ENCODE peak calls at places on chromosomes 2 and 18, in four cellular contexts. X is WTC11, S is HepG2, I is K562. L is an unnamed sample.

GRCh38 chr2:20542761-20543578 is 96.1 kb downstream of the RHOB start:
- DNase-seq in X (no peak), S (no peak), I (no peak), L (no peak)

GRCh38 chr18:39788395-39788794 is 2166.6 kb upstream of the PIK3C3 start:
- DNase-seq in X (no peak), S (no peak), I (no peak), L (no peak)

GRCh38 chr2:2662037-2662846 is 331.2 kb upstream of the MYT1L start:
- DNase-seq in X (no peak), S (no peak), I (no peak), L (no peak)

GRCh38 chr2:103809946-103810345 is 1044.0 kb upstream of the POU3F3 start:
- DNase-seq in X (no peak), S (no peak), I (no peak), L (no peak)

GRCh38 chr2:241271641-241272297 is 43.7 kb downstream of the HDLBP start:
- DNase-seq in X (peak), S (peak), I (peak), L (peak)

GRCh38 chr2:86825728-86826386 is 35.1 kb upstream of the CD8A start:
- DNase-seq in X (no peak), S (no peak), I (no peak), L (no peak)

GRCh38 chr2:18214936-18215335 is 336.5 kb downstream of the KCNS3 start:
- DNase-seq in X (no peak), S (no peak), I (no peak), L (no peak)

GRCh38 chr2:36058953-36059352 is 296.6 kb upstream of the CRIM1 start:
- DNase-seq in X (no peak), S (no peak), I (no peak), L (no peak)

GRCh38 chr2:219452361-219453317 is 18.0 kb downstream of the SPEG start:
- DNase-seq in X (peak), S (no peak), I (peak), L (peak)

GRCh38 chr2:110206056-110206455 is 1.2 kb upstream of the NPHP1 start:
- DNase-seq in X (no peak), S (no peak), I (peak), L (peak)

GRCh38 chr2:39419282-39420223 is 17.5 kb downstream of the MAP4K3 start:
- DNase-seq in X (no peak), S (no peak), I (no peak), L (no peak)

GRCh38 chr2:129069875-129070594 is 751.4 kb upstream of the HS6ST1 start:
- DNase-seq in X (no peak), S (peak), I (no peak), L (no peak)

GRCh38 chr2:113760400-113760799 is 4.0 kb upstream of the SLC35F5 start:
- DNase-seq in X (no peak), S (no peak), I (no peak), L (no peak)

GRCh38 chr2:36397728-36398413 is 42.3 kb downstream of the CRIM1 start:
- DNase-seq in X (no peak), S (peak), I (no peak), L (peak)

GRCh38 chr18:43526436-43527150 is 249.3 kb upstream of the SYT4 start:
- DNase-seq in X (no peak), S (no peak), I (no peak), L (no peak)

GRCh38 chr2:26477126-26477910 is 606 bp downstream of the OTOF start:
- DNase-seq in X (no peak), S (no peak), I (peak), L (no peak)

GRCh38 chr2:68936462-68936861 is 16.2 kb downstream of the GKN2 start:
- DNase-seq in X (no peak), S (no peak), I (no peak), L (no peak)

GRCh38 chr18:47067648-47068047 is 32.2 kb upstream of the ELOA2 start:
- DNase-seq in X (no peak), S (no peak), I (no peak), L (no peak)

GRCh38 chr18:9094307-9095226 is 7.9 kb upstream of the NDUFV2 start:
- DNase-seq in X (no peak), S (peak), I (no peak), L (peak)

GRCh38 chr2:231590614-231591013 is 2.0 kb upstream of the TEX44 start:
- DNase-seq in X (no peak), S (no peak), I (no peak), L (no peak)

GRCh38 chr2:152546230-152546837 is 170.9 kb downstream of the PRPF40A start:
- DNase-seq in X (no peak), S (no peak), I (no peak), L (no peak)

GRCh38 chr2:58428553-58429284 is 187.6 kb upstream of the FANCL start:
- DNase-seq in X (peak), S (no peak), I (no peak), L (peak)

GRCh38 chr2:14633451-14634211 is 1.1 kb downstream of the LRATD1 start:
- DNase-seq in X (peak), S (no peak), I (no peak), L (no peak)

GRCh38 chr2:95031076-95031725 is 5.7 kb downstream of the MAL start:
- DNase-seq in X (no peak), S (no peak), I (no peak), L (no peak)

GRCh38 chr2:132754392-132754791 is 84.4 kb upstream of the LYPD1 start:
- DNase-seq in X (no peak), S (no peak), I (no peak), L (no peak)

GRCh38 chr18:9683418-9684396 is 24.4 kb upstream of the RAB31 start:
- DNase-seq in X (no peak), S (peak), I (no peak), L (no peak)

GRCh38 chr2:237604960-237605359 is 14.4 kb upstream of the RAB17 start:
- DNase-seq in X (no peak), S (peak), I (no peak), L (peak)

GRCh38 chr2:1704606-1705556 is 39.4 kb downstream of the PXDN start:
- DNase-seq in X (no peak), S (no peak), I (no peak), L (no peak)

GRCh38 chr18:76557026-76557575 is 62.1 kb upstream of the ZNF516 start:
- DNase-seq in X (no peak), S (peak), I (no peak), L (no peak)

GRCh38 chr2:233079953-233080835 is 20.1 kb downstream of the INPP5D start:
- DNase-seq in X (no peak), S (no peak), I (no peak), L (no peak)

GRCh38 chr2:168740360-168740759 is 62.1 kb upstream of the NOSTRIN start:
- DNase-seq in X (no peak), S (no peak), I (no peak), L (no peak)

GRCh38 chr2:159855153-159856140 is 57.4 kb upstream of the CD302 start:
- DNase-seq in X (no peak), S (no peak), I (no peak), L (no peak)

GRCh38 chr2:122491011-122491410 is 735.6 kb downstream of the TSN start:
- DNase-seq in X (no peak), S (no peak), I (no peak), L (no peak)
- TF ChIP-seq NR3C1 in X (no peak), S (no peak), I (no peak), L (no peak)

DNA sequence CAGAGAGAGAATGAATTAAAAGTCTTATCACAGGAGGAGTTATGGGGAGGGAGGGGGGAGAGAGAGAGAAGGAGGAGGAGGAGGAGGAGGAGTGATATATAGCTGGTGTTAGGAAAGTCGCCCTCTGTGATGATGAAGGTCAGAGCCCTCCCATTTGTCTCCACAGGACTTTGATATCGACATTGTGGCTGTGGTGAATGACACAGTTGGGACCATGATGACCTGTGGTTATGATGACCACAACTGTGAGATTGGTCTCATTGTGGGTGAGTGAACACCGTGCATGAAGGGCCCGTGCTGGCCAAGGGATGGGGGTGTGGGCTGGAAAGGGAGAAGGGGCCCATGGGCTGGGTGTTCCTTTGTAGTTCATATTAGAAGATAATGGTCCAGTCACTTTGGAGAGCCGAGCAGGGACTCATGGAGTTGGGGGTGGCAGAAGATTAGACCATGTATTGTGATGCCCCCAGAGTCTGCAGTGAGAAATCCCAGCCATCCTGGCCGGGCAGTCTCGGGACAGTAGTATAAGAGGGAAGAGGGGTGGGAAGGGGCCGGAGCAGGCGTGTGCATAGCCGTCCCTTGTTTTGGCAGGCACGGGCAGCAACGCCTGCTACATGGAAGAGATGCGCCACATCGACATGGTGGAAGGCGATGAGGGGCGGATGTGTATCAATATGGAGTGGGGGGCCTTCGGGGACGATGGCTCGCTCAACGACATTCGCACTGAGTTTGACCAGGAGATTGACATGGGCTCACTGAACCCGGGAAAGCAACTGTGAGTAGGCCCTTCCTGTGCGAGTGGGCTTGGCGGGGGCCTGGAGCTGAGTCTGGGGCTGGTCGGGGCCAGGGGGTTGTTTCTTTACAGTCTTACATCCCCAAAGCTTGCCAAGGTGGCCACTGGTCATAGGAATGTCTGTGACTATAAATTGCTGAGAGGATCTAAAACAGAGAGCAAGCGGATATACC is 40.0 kb downstream of the HK2 start:
- DNase-seq in X (no peak), S (no peak), I (no peak), L (no peak)
- TF ChIP-seq ESRRA in X (no peak), S (no peak), I (no peak), L (no peak)

GRCh38 chr2:31475692-31476091 is 61.1 kb upstream of the XDH start:
- DNase-seq in X (no peak), S (no peak), I (no peak), L (no peak)
- TF ChIP-seq NR3C1 in X (no peak), S (no peak), I (no peak), L (no peak)

DNA sequence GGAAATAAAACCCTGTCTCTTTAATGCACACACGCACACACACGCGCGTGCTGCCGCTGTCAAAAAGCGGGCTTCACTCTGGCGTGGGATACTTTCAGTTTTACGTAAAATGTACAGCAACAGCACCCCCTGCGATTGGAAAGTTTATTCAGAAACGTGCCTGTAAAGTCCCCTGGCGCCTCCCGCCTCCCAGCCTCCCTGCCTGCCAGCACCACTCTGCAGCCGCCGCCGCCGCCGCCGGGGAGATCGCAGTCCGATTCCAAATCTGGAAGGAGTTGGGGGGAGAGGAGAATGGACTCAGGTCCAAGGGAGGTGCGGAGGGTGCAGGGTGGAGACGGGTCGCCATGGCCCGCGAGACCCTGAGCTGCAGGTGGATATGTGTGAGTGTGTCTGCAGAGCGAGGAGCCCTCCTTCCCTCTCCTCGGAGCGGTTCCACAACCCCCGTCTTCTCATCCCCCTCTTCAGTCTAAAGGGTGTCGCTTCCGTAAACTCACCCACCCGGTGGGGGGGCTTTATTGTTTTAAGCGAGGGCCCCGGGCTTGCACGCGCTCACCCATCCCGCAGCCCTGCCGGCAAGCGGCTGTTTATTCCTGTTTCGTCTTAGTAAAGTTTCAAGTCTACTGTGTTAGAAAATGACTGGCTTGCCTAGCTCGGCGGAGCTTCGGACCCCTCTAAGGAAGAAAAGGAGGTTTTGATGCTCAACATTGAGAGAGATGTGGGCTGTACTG is 1.8 kb upstream of the BCL11A start:
- DNase-seq in X (peak), S (peak), I (peak), L (peak)
- TF ChIP-seq ESRRA in X (no peak), S (no peak), I (no peak), L (no peak)

DNA sequence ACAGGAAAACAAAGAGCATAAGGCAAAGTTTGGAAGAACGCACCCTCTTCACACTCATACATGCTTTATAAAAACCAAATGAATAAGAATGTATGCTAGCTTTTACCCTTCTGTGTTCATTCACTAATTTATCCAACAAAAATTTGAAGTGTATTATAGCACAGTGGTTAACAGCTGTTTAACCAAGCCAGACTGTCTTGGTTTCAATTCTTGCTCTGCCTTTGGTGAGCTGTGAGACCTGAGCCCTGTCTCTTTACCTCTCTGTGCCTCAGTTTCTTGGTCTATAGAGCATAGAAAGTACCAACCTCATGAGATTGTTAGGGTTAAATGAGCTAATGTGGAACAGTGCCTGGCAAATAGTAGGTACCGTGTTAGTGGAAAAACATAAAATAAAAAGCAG is 104.5 kb upstream of the TTC39C start:
- DNase-seq in X (no peak), S (no peak), I (no peak), L (no peak)
- TF ChIP-seq NR3C1 in X (no peak), S (no peak), I (no peak), L (no peak)

DNA sequence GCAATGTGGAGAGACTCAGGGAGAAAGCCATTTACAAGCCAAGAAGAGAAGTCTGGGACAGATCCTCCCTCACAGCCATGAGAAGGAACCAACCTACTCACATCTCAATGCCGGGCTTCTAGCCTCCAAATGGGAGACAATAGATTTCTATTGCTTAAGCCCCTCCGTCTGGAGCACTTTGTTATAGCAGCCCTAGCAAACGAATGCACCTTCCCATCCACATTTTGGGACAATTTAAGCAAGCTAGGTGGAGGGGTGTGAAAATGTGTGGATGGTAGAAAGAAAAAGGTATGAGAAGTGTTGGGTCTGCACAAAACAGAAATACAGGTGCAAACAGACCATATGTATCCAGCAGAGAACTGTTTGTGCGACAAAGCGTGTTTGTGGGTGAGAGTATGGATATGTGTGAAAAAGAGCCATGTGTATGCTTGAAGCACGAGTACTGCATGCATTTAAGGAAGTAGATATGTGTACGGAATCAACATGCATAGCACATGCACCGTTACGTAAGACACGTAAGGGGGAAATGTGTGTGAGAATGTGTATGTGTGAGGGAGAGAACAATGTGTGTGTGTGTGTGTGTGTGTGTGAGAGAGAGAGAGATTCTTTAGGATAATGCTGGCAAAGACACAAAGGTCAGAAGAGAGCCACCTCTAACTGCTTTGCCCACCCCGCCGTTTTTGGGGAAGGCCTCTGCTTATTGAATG is 13.1 kb upstream of the E2F6 start:
- DNase-seq in X (no peak), S (peak), I (no peak), L (no peak)
- TF ChIP-seq ESRRA in X (no peak), S (no peak), I (no peak), L (no peak)

L was measured in A549.